ENCODE peak calls at places on chromosomes 2 and 18, in four cellular contexts. V, T, Y and W are unnamed samples.

GRCh38 chr2:237616373-237617304 is 10.7 kb upstream of the LRRFIP1 start:
- DNase-seq in V (no peak), T (peak; percentile 89), Y (no peak), W (no peak)

GRCh38 chr2:191821078-191821477 is 25.8 kb downstream of the CAVIN2 start:
- DNase-seq in V (no peak), T (no peak), Y (no peak), W (no peak)

GRCh38 chr18:76747676-76748075 is 74.7 kb upstream of the ZNF236 start:
- DNase-seq in V (no peak), T (no peak), Y (no peak), W (no peak)

GRCh38 chr2:46117379-46117778 is 179.8 kb upstream of the EPAS1 start:
- DNase-seq in V (no peak), T (peak; percentile 92), Y (no peak), W (no peak)

GRCh38 chr18:37280701-37281100 is 284.9 kb downstream of the CELF4 start:
- DNase-seq in V (no peak), T (no peak), Y (no peak), W (no peak)

GRCh38 chr18:45084207-45084606 is 403.5 kb downstream of the SETBP1 start:
- DNase-seq in V (no peak), T (no peak), Y (peak; percentile 77), W (no peak)

GRCh38 chr2:219356834-219357233 is 24.3 kb upstream of the RESP18 start:
- DNase-seq in V (no peak), T (no peak), Y (no peak), W (no peak)

GRCh38 chr2:52107124-52107523 is 1075.2 kb upstream of the NRXN1 start:
- DNase-seq in V (no peak), T (no peak), Y (no peak), W (no peak)

GRCh38 chr2:179861777-179862117 is 335 bp upstream of the ZNF385B start:
- DNase-seq in V (peak; percentile 51), T (peak; percentile 17), Y (no peak), W (no peak)

GRCh38 chr18:9330419-9330818 is 4.2 kb upstream of the TWSG1 start:
- DNase-seq in V (no peak), T (no peak), Y (no peak), W (no peak)

GRCh38 chr2:12675352-12675795 is 41.4 kb upstream of the TRIB2 start:
- DNase-seq in V (peak; percentile 70), T (peak; percentile 54), Y (no peak), W (no peak)

GRCh38 chr2:150513647-150514046 is 26.2 kb upstream of the RND3 start:
- DNase-seq in V (no peak), T (peak; percentile 65), Y (no peak), W (no peak)

GRCh38 chr2:72028351-72028995 is 119.2 kb downstream of the CYP26B1 start:
- DNase-seq in V (no peak), T (no peak), Y (no peak), W (no peak)

GRCh38 chr18:60693426-60693825 is 320.9 kb upstream of the MC4R start:
- DNase-seq in V (no peak), T (peak; percentile 44), Y (no peak), W (no peak)

GRCh38 chr2:186459009-186459408 is 27.1 kb upstream of the ZC3H15 start:
- DNase-seq in V (peak; percentile 46), T (peak; percentile 59), Y (no peak), W (no peak)

GRCh38 chr2:10307561-10308156 is 5.0 kb downstream of the HPCAL1 start:
- DNase-seq in V (no peak), T (no peak), Y (no peak), W (no peak)

GRCh38 chr2:88448248-88448647 is 4.2 kb downstream of the FOXI3 start:
- DNase-seq in V (no peak), T (no peak), Y (no peak), W (no peak)

GRCh38 chr18:78741381-78742340 is 238.0 kb upstream of the SALL3 start:
- DNase-seq in V (no peak), T (no peak), Y (no peak), W (no peak)

GRCh38 chr18:47669815-47670214 is 260.6 kb downstream of the SMAD2 start:
- DNase-seq in V (no peak), T (no peak), Y (no peak), W (no peak)

GRCh38 chr2:112642561-112642960 is 3.2 kb upstream of the SLC20A1 start:
- DNase-seq in V (no peak), T (no peak), Y (no peak), W (no peak)

GRCh38 chr2:128611421-128612320 is 293.0 kb upstream of the HS6ST1 start:
- DNase-seq in V (no peak), T (no peak), Y (peak; percentile 37), W (no peak)

GRCh38 chr2:49913025-49913424 is 758.7 kb upstream of the FSHR start:
- DNase-seq in V (peak; percentile 52), T (no peak), Y (no peak), W (no peak)

GRCh38 chr2:237590272-237591020 is at the start of gene RAB17:
- DNase-seq in V (peak; percentile 84), T (peak; percentile 43), Y (no peak), W (no peak)

GRCh38 chr2:161426788-161427412 is 10.8 kb downstream of the TBR1 start:
- DNase-seq in V (peak; percentile 51), T (peak; percentile 56), Y (no peak), W (no peak)

GRCh38 chr2:156021326-156022040 is 311.0 kb downstream of the NR4A2 start:
- DNase-seq in V (peak; percentile 88), T (no peak), Y (no peak), W (no peak)

GRCh38 chr2:161146209-161146775 is 13.9 kb upstream of the TANK start:
- DNase-seq in V (no peak), T (no peak), Y (no peak), W (no peak)

GRCh38 chr2:223692227-223692947 is 90.2 kb upstream of the SCG2 start:
- DNase-seq in V (peak; percentile 71), T (peak; percentile 75), Y (no peak), W (no peak)

GRCh38 chr2:101474752-101475384 is at the start of gene RFX8:
- DNase-seq in V (peak; percentile 15), T (peak; percentile 95), Y (no peak), W (no peak)

GRCh38 chr2:189086710-189087109 is 92.9 kb downstream of the COL5A2 start:
- DNase-seq in V (peak; percentile 10), T (peak; percentile 93), Y (no peak), W (no peak)

GRCh38 chr2:24855703-24856102 is 62.5 kb downstream of the CENPO start:
- DNase-seq in V (peak; percentile 64), T (peak; percentile 57), Y (peak; percentile 70), W (no peak)

GRCh38 chr2:88545118-88545517 is 82.1 kb downstream of the EIF2AK3 start:
- DNase-seq in V (peak; percentile 82), T (peak; percentile 63), Y (no peak), W (no peak)

GRCh38 chr18:67043276-67043675 is 439.4 kb upstream of the CDH19 start:
- DNase-seq in V (no peak), T (no peak), Y (no peak), W (no peak)

GRCh38 chr2:105057005-105057404 is 19.1 kb downstream of the MRPS9 start:
- DNase-seq in V (no peak), T (no peak), Y (no peak), W (no peak)

GRCh38 chr2:27217173-27218121 is at the start of gene CAD:
- DNase-seq in V (peak; percentile 95), T (peak; percentile 84), Y (peak; percentile 93), W (no peak)

GRCh38 chr2:203730076-203730729 is 23.8 kb downstream of the CD28 start:
- DNase-seq in V (no peak), T (peak; percentile 44), Y (no peak), W (no peak)

GRCh38 chr2:108988796-108989713 is at the start of gene EDAR:
- DNase-seq in V (peak; percentile 87), T (peak; percentile 16), Y (no peak), W (no peak)